ENCODE peak calls at places on chromosomes 6 and 20, in four cellular contexts. H is lower lobe of right lung; S is IMR-90; V is activated T-cell treated with anti-CD3 and anti-CD28 coated beads, Interleukin-2, amount 50 U/mL, for 4 hours. T is an unnamed sample.

GRCh38 chr6:4577406-4577805 is 198.8 kb upstream of the CDYL start:
- DNase-seq in S (peak), V (no peak), H (no peak), T (no peak)

GRCh38 chr20:47810116-47810672 is 24.9 kb upstream of the SULF2 start:
- DNase-seq in H (no peak), S (no peak), V (no peak), T (no peak)

GRCh38 chr6:30107756-30108155 is 5.1 kb downstream of the TRIM31 start:
- DNase-seq in H (no peak), S (no peak), V (no peak), T (no peak)

GRCh38 chr6:76342611-76343160 is 270.2 kb upstream of the IMPG1 start:
- DNase-seq in S (no peak), H (no peak), V (no peak), T (no peak)

GRCh38 chr6:166999845-167000253 is 652 bp downstream of the CEP43 start:
- DNase-seq in H (no peak), V (no peak), S (no peak), T (no peak)

GRCh38 chr6:156174026-156174880 is 602.9 kb upstream of the ARID1B start:
- DNase-seq in H (no peak), V (no peak), S (no peak), T (no peak)

GRCh38 chr6:157891544-157892362 is 68.7 kb downstream of the SNX9 start:
- DNase-seq in H (no peak), S (no peak), V (no peak), T (no peak)

GRCh38 chr6:105243487-105243886 is 63.7 kb upstream of the POPDC3 start:
- DNase-seq in H (no peak), S (peak), V (no peak), T (no peak)

GRCh38 chr6:11258260-11259237 is 26.1 kb upstream of the NEDD9 start:
- DNase-seq in V (no peak), S (no peak), H (no peak), T (no peak)

GRCh38 chr6:79894939-79895338 is 52.4 kb downstream of the ELOVL4 start:
- DNase-seq in V (no peak), S (no peak), H (no peak), T (no peak)

GRCh38 chr20:16104783-16105182 is 468.5 kb downstream of the KIF16B start:
- DNase-seq in H (no peak), V (no peak), S (no peak), T (no peak)

GRCh38 chr6:138310294-138310693 is 67.4 kb upstream of the SMIM28 start:
- DNase-seq in S (no peak), H (no peak), V (no peak), T (no peak)

GRCh38 chr20:63290677-63291472 is 2.1 kb upstream of the COL20A1 start:
- DNase-seq in V (peak), H (no peak), S (peak), T (no peak)

GRCh38 chr6:15661815-15662245 is 998 bp downstream of the DTNBP1 start:
- DNase-seq in H (no peak), V (no peak), S (no peak), T (no peak)

GRCh38 chr6:27546522-27546921 is 73.6 kb upstream of the ZNF184 start:
- DNase-seq in V (no peak), H (no peak), S (no peak), T (no peak)

GRCh38 chr6:135837735-135838449 is 13.6 kb upstream of the PDE7B start:
- DNase-seq in S (no peak), V (no peak), H (no peak), T (no peak)

GRCh38 chr6:100876251-100876650 is 4.9 kb downstream of the ASCC3 start:
- DNase-seq in H (no peak), S (no peak), V (no peak), T (no peak)

GRCh38 chr6:35601331-35602132 is 87.2 kb downstream of the FKBP5 start:
- DNase-seq in S (peak), V (peak), H (no peak), T (no peak)

GRCh38 chr6:98842489-98843180 is 8.3 kb downstream of the POU3F2 start:
- DNase-seq in V (no peak), S (no peak), H (no peak), T (no peak)

GRCh38 chr6:30556714-30556963 is 350 bp upstream of the GNL1 start:
- DNase-seq in V (peak), S (no peak), H (peak), T (no peak)

GRCh38 chr6:109485536-109485935 is 2.5 kb upstream of the ZBTB24 start:
- DNase-seq in H (no peak), S (no peak), V (no peak), T (no peak)

GRCh38 chr20:17431621-17432364 is 99.4 kb downstream of the BFSP1 start:
- DNase-seq in S (peak), V (peak), H (peak), T (peak)

GRCh38 chr20:4324611-4325238 is 309.4 kb upstream of the RNF24 start:
- DNase-seq in V (no peak), H (no peak), S (no peak), T (no peak)

GRCh38 chr6:118743744-118744143 is 92.4 kb upstream of the CEP85L start:
- DNase-seq in V (no peak), H (no peak), S (peak), T (no peak)

GRCh38 chr6:120869397-120869796 is 464.9 kb downstream of the TBC1D32 start:
- DNase-seq in S (no peak), V (no peak), H (no peak), T (no peak)

GRCh38 chr6:54010340-54011276 is 100.6 kb upstream of the MLIP start:
- DNase-seq in S (no peak), H (no peak), V (no peak), T (no peak)

GRCh38 chr20:24785141-24785924 is 163.7 kb upstream of the CST7 start:
- DNase-seq in S (peak), V (no peak), H (peak), T (no peak)

T was measured in anterior cingulate cortex.